ENCODE peak calls at places on chromosomes 11 and 22, in seven cellular contexts. One of them, this sample, is unnamed.

GRCh38 chr11:70802185-70802584 is 403.9 kb downstream of the CTTN start:
- DNase-seq in IMR-90: no peak
- DNase-seq in uterus: no peak
- DNase-seq in fibroblast of lung: no peak
- DNase-seq in GM23248: no peak
- DNase-seq in heart right ventricle: no peak
- DNase-seq in transverse colon: no peak
- DNase-seq in this sample: no peak

GRCh38 chr11:23021287-23021863 is 161.1 kb upstream of the CCDC179 start:
- DNase-seq in IMR-90: peak
- DNase-seq in uterus: no peak
- DNase-seq in fibroblast of lung: peak
- DNase-seq in GM23248: peak
- DNase-seq in heart right ventricle: no peak
- DNase-seq in transverse colon: peak
- DNase-seq in this sample: no peak

GRCh38 chr22:24416611-24417010 is 10.8 kb upstream of the ADORA2A start:
- DNase-seq in IMR-90: no peak
- DNase-seq in uterus: no peak
- DNase-seq in fibroblast of lung: no peak
- DNase-seq in GM23248: no peak
- DNase-seq in heart right ventricle: no peak
- DNase-seq in transverse colon: no peak
- DNase-seq in this sample: no peak

GRCh38 chr11:103898577-103899336 is 137.7 kb upstream of the DDI1 start:
- DNase-seq in IMR-90: no peak
- DNase-seq in uterus: no peak
- DNase-seq in fibroblast of lung: no peak
- DNase-seq in GM23248: no peak
- DNase-seq in heart right ventricle: no peak
- DNase-seq in transverse colon: no peak
- DNase-seq in this sample: no peak

GRCh38 chr22:39852799-39853198 is 40.8 kb downstream of the ENTHD1 start:
- DNase-seq in IMR-90: no peak
- DNase-seq in uterus: no peak
- DNase-seq in fibroblast of lung: no peak
- DNase-seq in GM23248: no peak
- DNase-seq in heart right ventricle: no peak
- DNase-seq in transverse colon: no peak
- DNase-seq in this sample: no peak

GRCh38 chr11:94309757-94310156 is 5.4 kb downstream of the IZUMO1R start:
- DNase-seq in IMR-90: no peak
- DNase-seq in uterus: no peak
- DNase-seq in fibroblast of lung: no peak
- DNase-seq in GM23248: no peak
- DNase-seq in heart right ventricle: no peak
- DNase-seq in transverse colon: no peak
- DNase-seq in this sample: no peak

GRCh38 chr11:108369064-108369463 is 98.3 kb downstream of the C11orf65 start:
- DNase-seq in IMR-90: peak
- DNase-seq in uterus: no peak
- DNase-seq in fibroblast of lung: no peak
- DNase-seq in GM23248: no peak
- DNase-seq in heart right ventricle: no peak
- DNase-seq in transverse colon: no peak
- DNase-seq in this sample: no peak

GRCh38 chr11:57456960-57457642 is 3.2 kb upstream of the RTN4RL2 start:
- DNase-seq in IMR-90: peak
- DNase-seq in uterus: peak
- DNase-seq in fibroblast of lung: peak
- DNase-seq in GM23248: peak
- DNase-seq in heart right ventricle: peak
- DNase-seq in transverse colon: peak
- DNase-seq in this sample: peak

GRCh38 chr11:27623945-27624523 is 76.2 kb downstream of the BDNF start:
- DNase-seq in IMR-90: no peak
- DNase-seq in uterus: no peak
- DNase-seq in fibroblast of lung: no peak
- DNase-seq in GM23248: no peak
- DNase-seq in heart right ventricle: no peak
- DNase-seq in transverse colon: no peak
- DNase-seq in this sample: no peak

GRCh38 chr22:33687464-33687863 is 232.8 kb downstream of the LARGE1 start:
- DNase-seq in IMR-90: no peak
- DNase-seq in uterus: no peak
- DNase-seq in fibroblast of lung: no peak
- DNase-seq in GM23248: no peak
- DNase-seq in heart right ventricle: no peak
- DNase-seq in transverse colon: no peak
- DNase-seq in this sample: no peak

GRCh38 chr11:11491589-11491988 is 130.2 kb downstream of the GALNT18 start:
- DNase-seq in IMR-90: no peak
- DNase-seq in uterus: no peak
- DNase-seq in fibroblast of lung: no peak
- DNase-seq in GM23248: no peak
- DNase-seq in heart right ventricle: no peak
- DNase-seq in transverse colon: no peak
- DNase-seq in this sample: no peak

GRCh38 chr11:134120143-134120850 is 51.4 kb downstream of the JAM3 start:
- DNase-seq in IMR-90: peak
- DNase-seq in uterus: peak
- DNase-seq in fibroblast of lung: peak
- DNase-seq in GM23248: peak
- DNase-seq in heart right ventricle: peak
- DNase-seq in transverse colon: peak
- DNase-seq in this sample: no peak
- H3K27ac ChIP-seq in IMR-90: peak
- H3K27ac ChIP-seq in uterus: peak
- H3K27ac ChIP-seq in fibroblast of lung: peak
- H3K27ac ChIP-seq in GM23248: peak
- H3K27ac ChIP-seq in heart right ventricle: peak
- H3K27ac ChIP-seq in transverse colon: peak
- H3K27ac ChIP-seq in this sample: no peak

DNA sequence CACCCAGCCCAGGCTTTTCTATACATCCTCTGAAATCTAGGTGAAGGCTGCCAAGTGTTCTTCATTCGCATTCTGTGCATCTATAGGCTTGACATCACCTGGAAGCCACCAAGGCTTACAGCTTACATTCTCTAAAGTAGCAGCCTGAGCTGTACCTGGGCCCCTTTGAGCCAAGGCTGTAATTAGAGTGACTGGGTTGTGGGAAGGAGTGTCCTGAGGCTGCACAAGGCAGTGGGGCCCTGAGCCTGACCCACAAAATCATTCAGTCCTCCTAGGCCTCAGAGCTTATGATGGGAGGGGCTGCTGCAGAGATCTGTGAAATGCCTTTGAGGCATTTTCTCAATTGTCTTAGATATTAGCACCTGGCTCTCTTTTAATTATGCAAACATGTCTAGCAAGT is 33.0 kb upstream of the RDX start:
- DNase-seq in IMR-90: no peak
- DNase-seq in uterus: no peak
- DNase-seq in fibroblast of lung: no peak
- DNase-seq in GM23248: no peak
- DNase-seq in heart right ventricle: no peak
- DNase-seq in transverse colon: no peak
- DNase-seq in this sample: no peak
- H3K27ac ChIP-seq in IMR-90: no peak
- H3K27ac ChIP-seq in uterus: no peak
- H3K27ac ChIP-seq in fibroblast of lung: no peak
- H3K27ac ChIP-seq in GM23248: no peak
- H3K27ac ChIP-seq in heart right ventricle: no peak
- H3K27ac ChIP-seq in transverse colon: no peak
- H3K27ac ChIP-seq in this sample: no peak

GRCh38 chr11:117750916-117751773 is 45.9 kb downstream of the DSCAML1 start:
- DNase-seq in IMR-90: no peak
- DNase-seq in uterus: no peak
- DNase-seq in fibroblast of lung: no peak
- DNase-seq in GM23248: no peak
- DNase-seq in heart right ventricle: no peak
- DNase-seq in transverse colon: no peak
- DNase-seq in this sample: no peak

GRCh38 chr11:117748771-117749540 is 48.1 kb downstream of the DSCAML1 start:
- DNase-seq in IMR-90: no peak
- DNase-seq in uterus: no peak
- DNase-seq in fibroblast of lung: no peak
- DNase-seq in GM23248: no peak
- DNase-seq in heart right ventricle: no peak
- DNase-seq in transverse colon: peak
- DNase-seq in this sample: no peak

GRCh38 chr11:117749541-117749910 is 47.5 kb downstream of the DSCAML1 start:
- DNase-seq in IMR-90: no peak
- DNase-seq in uterus: no peak
- DNase-seq in fibroblast of lung: no peak
- DNase-seq in GM23248: no peak
- DNase-seq in heart right ventricle: no peak
- DNase-seq in transverse colon: no peak
- DNase-seq in this sample: no peak

GRCh38 chr11:117750357-117750756 is 46.7 kb downstream of the DSCAML1 start:
- DNase-seq in IMR-90: no peak
- DNase-seq in uterus: no peak
- DNase-seq in fibroblast of lung: no peak
- DNase-seq in GM23248: no peak
- DNase-seq in heart right ventricle: no peak
- DNase-seq in transverse colon: peak
- DNase-seq in this sample: no peak

DNA sequence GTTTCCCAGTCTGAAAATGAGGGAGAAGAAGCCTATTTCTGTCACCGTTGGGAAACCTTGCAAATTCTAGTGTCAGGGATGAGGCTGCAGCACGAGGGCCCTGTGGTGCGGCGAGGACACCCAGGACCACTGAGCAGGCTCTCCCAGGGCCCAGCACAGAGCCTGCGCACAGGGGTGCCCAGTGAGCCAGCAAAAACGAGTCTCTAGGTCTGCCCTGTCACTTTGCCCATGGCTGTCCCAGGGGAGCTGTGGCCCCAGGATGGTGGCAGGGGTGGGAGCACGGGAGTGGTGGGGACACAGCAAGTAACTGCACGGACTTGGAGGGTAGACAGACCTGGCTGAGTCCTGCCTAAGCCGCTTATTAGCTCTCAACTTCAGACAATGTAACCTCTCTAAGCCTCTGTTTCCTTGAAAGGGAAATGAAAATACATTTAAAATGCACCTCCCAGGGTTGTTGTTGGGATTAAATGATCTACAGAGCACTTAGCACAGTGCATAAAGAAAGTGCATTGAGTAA is 44.2 kb downstream of the DSCAML1 start:
- DNase-seq in IMR-90: no peak
- DNase-seq in uterus: no peak
- DNase-seq in fibroblast of lung: no peak
- DNase-seq in GM23248: no peak
- DNase-seq in heart right ventricle: no peak
- DNase-seq in transverse colon: no peak
- DNase-seq in this sample: no peak
- H3K27ac ChIP-seq in IMR-90: no peak
- H3K27ac ChIP-seq in uterus: no peak
- H3K27ac ChIP-seq in fibroblast of lung: no peak
- H3K27ac ChIP-seq in GM23248: no peak
- H3K27ac ChIP-seq in heart right ventricle: no peak
- H3K27ac ChIP-seq in transverse colon: no peak
- H3K27ac ChIP-seq in this sample: no peak

DNA sequence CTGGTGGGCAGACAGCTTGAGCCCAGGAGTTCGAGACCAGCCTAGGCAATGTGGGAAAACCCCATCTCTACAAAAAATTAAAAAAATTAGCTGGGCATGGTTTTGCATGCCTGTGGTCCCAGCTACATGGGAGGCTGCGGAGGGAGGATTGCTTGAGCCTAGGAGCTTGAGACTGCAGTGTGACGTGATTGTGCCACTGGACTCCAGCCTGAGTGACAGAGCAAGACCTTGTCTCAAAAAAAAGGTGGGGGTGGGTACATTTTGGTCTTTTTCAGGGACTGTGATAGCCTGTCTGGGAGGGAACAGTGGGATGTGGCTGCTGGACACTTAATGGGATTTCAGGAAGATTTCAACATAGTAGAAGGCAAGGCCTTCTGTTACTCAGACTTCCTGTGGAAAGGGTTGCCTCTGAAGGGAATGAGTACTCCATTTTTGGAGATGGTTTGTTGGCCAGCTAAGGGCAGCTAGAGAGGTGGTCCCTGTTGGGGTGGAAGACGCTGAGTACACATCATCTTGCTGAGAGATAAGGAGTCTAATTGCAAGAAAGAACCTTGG is 40.6 kb downstream of the RELT start:
- DNase-seq in IMR-90: peak
- DNase-seq in uterus: no peak
- DNase-seq in fibroblast of lung: peak
- DNase-seq in GM23248: peak
- DNase-seq in heart right ventricle: no peak
- DNase-seq in transverse colon: no peak
- DNase-seq in this sample: no peak
- H3K27ac ChIP-seq in IMR-90: no peak
- H3K27ac ChIP-seq in uterus: no peak
- H3K27ac ChIP-seq in fibroblast of lung: no peak
- H3K27ac ChIP-seq in GM23248: peak
- H3K27ac ChIP-seq in heart right ventricle: peak
- H3K27ac ChIP-seq in transverse colon: no peak
- H3K27ac ChIP-seq in this sample: no peak

GRCh38 chr11:46003647-46004046 is 81.2 kb downstream of the LARGE2 start:
- DNase-seq in IMR-90: peak
- DNase-seq in uterus: no peak
- DNase-seq in fibroblast of lung: peak
- DNase-seq in GM23248: peak
- DNase-seq in heart right ventricle: no peak
- DNase-seq in transverse colon: no peak
- DNase-seq in this sample: no peak

GRCh38 chr11:45997599-45997998 is 75.1 kb downstream of the LARGE2 start:
- DNase-seq in IMR-90: no peak
- DNase-seq in uterus: no peak
- DNase-seq in fibroblast of lung: no peak
- DNase-seq in GM23248: no peak
- DNase-seq in heart right ventricle: no peak
- DNase-seq in transverse colon: no peak
- DNase-seq in this sample: no peak

GRCh38 chr11:46001427-46002049 is 79.1 kb downstream of the LARGE2 start:
- DNase-seq in IMR-90: peak
- DNase-seq in uterus: no peak
- DNase-seq in fibroblast of lung: no peak
- DNase-seq in GM23248: peak
- DNase-seq in heart right ventricle: no peak
- DNase-seq in transverse colon: no peak
- DNase-seq in this sample: peak

GRCh38 chr11:46006418-46007070 is 84.1 kb downstream of the LARGE2 start:
- DNase-seq in IMR-90: peak
- DNase-seq in uterus: no peak
- DNase-seq in fibroblast of lung: peak
- DNase-seq in GM23248: peak
- DNase-seq in heart right ventricle: peak
- DNase-seq in transverse colon: no peak
- DNase-seq in this sample: peak

GRCh38 chr11:46002146-46002545 is 79.7 kb downstream of the LARGE2 start:
- DNase-seq in IMR-90: no peak
- DNase-seq in uterus: no peak
- DNase-seq in fibroblast of lung: no peak
- DNase-seq in GM23248: no peak
- DNase-seq in heart right ventricle: no peak
- DNase-seq in transverse colon: no peak
- DNase-seq in this sample: no peak
- H3K27ac ChIP-seq in IMR-90: no peak
- H3K27ac ChIP-seq in uterus: no peak
- H3K27ac ChIP-seq in fibroblast of lung: peak
- H3K27ac ChIP-seq in GM23248: peak
- H3K27ac ChIP-seq in heart right ventricle: no peak
- H3K27ac ChIP-seq in transverse colon: no peak
- H3K27ac ChIP-seq in this sample: peak

GRCh38 chr11:2202900-2203439 is 31.4 kb upstream of the TH start:
- DNase-seq in IMR-90: no peak
- DNase-seq in uterus: no peak
- DNase-seq in fibroblast of lung: no peak
- DNase-seq in GM23248: no peak
- DNase-seq in heart right ventricle: no peak
- DNase-seq in transverse colon: no peak
- DNase-seq in this sample: no peak
- H3K27ac ChIP-seq in IMR-90: no peak
- H3K27ac ChIP-seq in uterus: no peak
- H3K27ac ChIP-seq in fibroblast of lung: no peak
- H3K27ac ChIP-seq in GM23248: no peak
- H3K27ac ChIP-seq in heart right ventricle: no peak
- H3K27ac ChIP-seq in transverse colon: peak
- H3K27ac ChIP-seq in this sample: no peak